ENCODE peak calls at places on chromosomes 13 and 19, in eight cellular contexts. P, A, J, L, G, B, S and Q are unnamed samples.

GRCh38 chr13:84481958-84482357 is 599.7 kb upstream of the SLITRK1 start:
- DNase-seq in G (no peak), S (no peak), J (no peak), L (peak), A (no peak), P (peak), B (no peak), Q (no peak)

GRCh38 chr13:86446311-86446710 is 647.1 kb upstream of the SLITRK6 start:
- DNase-seq in J (peak), B (no peak), A (no peak), L (peak), P (peak), G (no peak), S (peak), Q (no peak)

GRCh38 chr13:113930711-113931637 is 42.9 kb downstream of the C13orf46 start:
- DNase-seq in L (no peak), B (peak), A (peak), S (peak), G (no peak), P (no peak), J (peak), Q (no peak)

GRCh38 chr19:38134538-38135149 is 89.4 kb downstream of the DPF1 start:
- DNase-seq in P (peak), S (peak), L (peak), G (no peak), B (peak), A (no peak), J (peak), Q (no peak)

GRCh38 chr19:13794388-13794751 is 873 bp upstream of the ZSWIM4 start:
- DNase-seq in G (no peak), J (no peak), L (peak), A (no peak), S (peak), P (peak), B (no peak), Q (no peak)

GRCh38 chr19:52492201-52492960 is 35.1 kb upstream of the ZNF808 start:
- DNase-seq in G (no peak), A (no peak), B (no peak), L (peak), J (peak), S (peak), P (no peak), Q (no peak)

GRCh38 chr19:28426902-28427232 is 786.1 kb downstream of the UQCRFS1 start:
- DNase-seq in J (no peak), S (no peak), L (peak), A (no peak), B (no peak), G (no peak), P (peak), Q (no peak)

GRCh38 chr19:51607920-51608562 is 22.2 kb downstream of the SIGLEC5 start:
- DNase-seq in A (peak), J (peak), G (no peak), L (peak), S (peak), B (peak), P (peak), Q (peak)

GRCh38 chr13:53045110-53045509 is 16.5 kb downstream of the OLFM4 start:
- DNase-seq in B (no peak), A (no peak), L (no peak), J (no peak), P (no peak), S (no peak), G (no peak), Q (no peak)

GRCh38 chr19:52554216-52554971 is 15.7 kb upstream of the ZNF701 start:
- DNase-seq in G (no peak), B (no peak), S (no peak), J (no peak), L (peak), P (no peak), A (no peak), Q (no peak)

GRCh38 chr19:33677745-33678426 is 56.1 kb downstream of the CHST8 start:
- DNase-seq in S (no peak), J (peak), L (no peak), P (no peak), B (no peak), G (no peak), A (no peak), Q (no peak)

GRCh38 chr13:60970736-60971135 is 444.9 kb downstream of the PCDH20 start:
- DNase-seq in L (no peak), S (no peak), G (no peak), J (no peak), P (no peak), B (no peak), A (no peak), Q (no peak)

GRCh38 chr13:52356327-52356726 is 49.6 kb downstream of the THSD1 start:
- DNase-seq in P (peak), A (no peak), J (no peak), G (no peak), S (no peak), L (peak), B (no peak), Q (no peak)

GRCh38 chr19:45632468-45633196 is 6.6 kb downstream of the EML2 start:
- DNase-seq in S (peak), L (peak), A (no peak), P (peak), G (no peak), J (peak), B (no peak), Q (peak)

GRCh38 chr19:15776991-15777787 is 10.3 kb upstream of the OR10H5 start:
- DNase-seq in J (no peak), G (no peak), P (no peak), A (no peak), L (no peak), B (no peak), S (no peak), Q (no peak)